ENCODE peak calls at places on chromosomes 6 and 20, in nine cellular contexts. I, O, Y, X, U, J, L, T and V are unnamed samples.

GRCh38 chr6:11551053-11551452 is 13.5 kb downstream of the TMEM170B start:
- DNase-seq in I (no peak), O (no peak), Y (no peak), X (no peak), U (no peak), J (no peak), L (no peak), T (no peak), V (no peak)

GRCh38 chr20:17749979-17750721 is 50.4 kb downstream of the BANF2 start:
- DNase-seq in I (no peak), O (no peak), Y (no peak), X (no peak), U (peak; percentile 79), J (no peak), L (no peak), T (peak; percentile 74), V (peak; percentile 81)

GRCh38 chr6:133623065-133623464 is 265.8 kb upstream of the TCF21 start:
- DNase-seq in I (no peak), O (no peak), Y (no peak), X (no peak), U (no peak), J (no peak), L (no peak), T (no peak), V (no peak)

GRCh38 chr20:48075591-48076174 is 290.4 kb upstream of the SULF2 start:
- DNase-seq in I (no peak), O (no peak), Y (peak; percentile 80), X (no peak), U (no peak), J (no peak), L (no peak), T (no peak), V (no peak)

GRCh38 chr20:35742741-35743523 is 872 bp upstream of the RBM39 start:
- DNase-seq in I (no peak), O (no peak), Y (no peak), X (no peak), U (no peak), J (no peak), L (no peak), T (no peak), V (no peak)

GRCh38 chr6:111157412-111157811 is 70.1 kb downstream of the SLC16A10 start:
- DNase-seq in I (no peak), O (no peak), Y (no peak), X (no peak), U (no peak), J (no peak), L (no peak), T (no peak), V (no peak)

GRCh38 chr6:134826889-134827737 is 122.8 kb downstream of the ALDH8A1 start:
- DNase-seq in I (no peak), O (no peak), Y (peak; percentile 47), X (no peak), U (peak; percentile 83), J (no peak), L (no peak), T (peak; percentile 67), V (peak; percentile 85)

GRCh38 chr20:51360451-51361230 is 181.9 kb downstream of the NFATC2 start:
- DNase-seq in I (no peak), O (no peak), Y (no peak), X (no peak), U (no peak), J (no peak), L (no peak), T (no peak), V (no peak)

GRCh38 chr20:49831022-49831769 is 18.6 kb downstream of the SLC9A8 start:
- DNase-seq in I (no peak), O (no peak), Y (no peak), X (no peak), U (no peak), J (no peak), L (no peak), T (no peak), V (no peak)

GRCh38 chr6:63348836-63349235 is 29.1 kb upstream of the LGSN start:
- DNase-seq in I (no peak), O (no peak), Y (no peak), X (no peak), U (no peak), J (no peak), L (no peak), T (no peak), V (no peak)

GRCh38 chr6:140105857-140106256 is 731.4 kb upstream of the CITED2 start:
- DNase-seq in I (no peak), O (peak; percentile 39), Y (peak; percentile 47), X (no peak), U (no peak), J (no peak), L (no peak), T (no peak), V (no peak)

GRCh38 chr6:131574133-131574532 is 1.1 kb downstream of the ARG1 start:
- DNase-seq in I (no peak), O (no peak), Y (no peak), X (no peak), U (no peak), J (no peak), L (no peak), T (no peak), V (no peak)

GRCh38 chr6:125375841-125376240 is 74.1 kb upstream of the HDDC2 start:
- DNase-seq in I (no peak), O (no peak), Y (no peak), X (no peak), U (no peak), J (no peak), L (no peak), T (no peak), V (no peak)

GRCh38 chr6:112833546-112834215 is 486.6 kb downstream of the RFPL4B start:
- DNase-seq in I (no peak), O (no peak), Y (no peak), X (no peak), U (no peak), J (no peak), L (no peak), T (no peak), V (no peak)

GRCh38 chr6:43276180-43277082 is 21.6 kb upstream of the SLC22A7 start:
- DNase-seq in I (peak; percentile 37), O (no peak), Y (no peak), X (no peak), U (no peak), J (no peak), L (no peak), T (no peak), V (no peak)

GRCh38 chr6:83592770-83593394 is 80.5 kb downstream of the PRSS35 start:
- DNase-seq in I (no peak), O (peak; percentile 32), Y (peak; percentile 26), X (no peak), U (no peak), J (no peak), L (no peak), T (no peak), V (no peak)

GRCh38 chr6:134683783-134684765 is 265.8 kb downstream of the ALDH8A1 start:
- DNase-seq in I (no peak), O (no peak), Y (no peak), X (no peak), U (no peak), J (no peak), L (no peak), T (no peak), V (no peak)

GRCh38 chr6:127484207-127484858 is 25.1 kb upstream of the KIAA0408 start:
- DNase-seq in I (no peak), O (no peak), Y (no peak), X (no peak), U (no peak), J (peak; percentile 36), L (no peak), T (no peak), V (no peak)

GRCh38 chr6:60668428-60668827 is 1617.6 kb downstream of the KHDRBS2 start:
- DNase-seq in I (no peak), O (no peak), Y (no peak), X (no peak), U (no peak), J (no peak), L (no peak), T (no peak), V (no peak)

GRCh38 chr6:37340639-37340943 is 13.2 kb upstream of the RNF8 start:
- DNase-seq in I (no peak), O (no peak), Y (no peak), X (no peak), U (no peak), J (no peak), L (no peak), T (no peak), V (no peak)

GRCh38 chr20:31643522-31643921 is 5.8 kb downstream of the COX4I2 start:
- DNase-seq in I (no peak), O (no peak), Y (no peak), X (no peak), U (no peak), J (no peak), L (no peak), T (no peak), V (no peak)

GRCh38 chr20:25526446-25526845 is 58.9 kb downstream of the NINL start:
- DNase-seq in I (no peak), O (no peak), Y (no peak), X (no peak), U (no peak), J (no peak), L (no peak), T (no peak), V (no peak)

GRCh38 chr20:6829510-6830116 is 62.1 kb downstream of the BMP2 start:
- DNase-seq in I (no peak), O (no peak), Y (no peak), X (no peak), U (no peak), J (no peak), L (no peak), T (no peak), V (no peak)

GRCh38 chr20:2798814-2799213 is 1.6 kb downstream of the CPXM1 start:
- DNase-seq in I (no peak), O (no peak), Y (no peak), X (no peak), U (no peak), J (no peak), L (no peak), T (no peak), V (no peak)

GRCh38 chr6:19713984-19714383 is 123.2 kb upstream of the ID4 start:
- DNase-seq in I (no peak), O (no peak), Y (no peak), X (no peak), U (no peak), J (no peak), L (no peak), T (no peak), V (no peak)

GRCh38 chr6:169926617-169927417 is 175.4 kb downstream of the ERMARD start:
- DNase-seq in I (no peak), O (no peak), Y (no peak), X (no peak), U (no peak), J (no peak), L (no peak), T (no peak), V (no peak)

GRCh38 chr6:154491567-154492470 is 18.7 kb downstream of the CNKSR3 start:
- DNase-seq in I (no peak), O (no peak), Y (no peak), X (no peak), U (no peak), J (no peak), L (no peak), T (no peak), V (no peak)

GRCh38 chr6:13370623-13371022 is 42.3 kb upstream of the TBC1D7 start:
- DNase-seq in I (no peak), O (no peak), Y (no peak), X (no peak), U (no peak), J (no peak), L (no peak), T (no peak), V (no peak)

GRCh38 chr6:88077305-88077704 is 29.7 kb downstream of the SPACA1 start:
- DNase-seq in I (no peak), O (no peak), Y (no peak), X (no peak), U (no peak), J (no peak), L (no peak), T (no peak), V (no peak)

GRCh38 chr6:157647261-157647915 is 175.7 kb upstream of the SNX9 start:
- DNase-seq in I (peak; percentile 87), O (no peak), Y (no peak), X (no peak), U (no peak), J (no peak), L (no peak), T (no peak), V (no peak)

GRCh38 chr6:34151321-34152041 is 5.6 kb upstream of the GRM4 start:
- DNase-seq in I (no peak), O (no peak), Y (no peak), X (no peak), U (no peak), J (no peak), L (no peak), T (no peak), V (no peak)